ENCODE peak calls at places on chromosomes 16 and 17, in four cellular contexts. One of them, this sample, is unnamed.

GRCh38 chr17:70891301-70891700 is 722.0 kb downstream of the KCNJ2 start:
- DNase-seq in WTC11: no peak
- DNase-seq in endothelial cell of umbilical vein: no peak
- DNase-seq in A549: no peak
- DNase-seq in this sample: no peak

GRCh38 chr16:65770752-65771151 is 595.7 kb upstream of the CDH5 start:
- DNase-seq in WTC11: no peak
- DNase-seq in endothelial cell of umbilical vein: no peak
- DNase-seq in A549: no peak
- DNase-seq in this sample: no peak

GRCh38 chr16:67928147-67928546 is 3.5 kb downstream of the CTRL start:
- DNase-seq in WTC11: no peak
- DNase-seq in endothelial cell of umbilical vein: no peak
- DNase-seq in A549: no peak
- DNase-seq in this sample: no peak

GRCh38 chr17:39461911-39462641 is 790 bp downstream of the CDK12 start:
- DNase-seq in WTC11: peak; percentile 9
- DNase-seq in endothelial cell of umbilical vein: peak; percentile 56
- DNase-seq in A549: no peak
- DNase-seq in this sample: peak; percentile 36

GRCh38 chr16:69438465-69438864 is 14.0 kb downstream of the CYB5B start:
- DNase-seq in WTC11: no peak
- DNase-seq in endothelial cell of umbilical vein: no peak
- DNase-seq in A549: no peak
- DNase-seq in this sample: no peak

GRCh38 chr17:27386206-27387075 is 69.8 kb upstream of the KSR1 start:
- DNase-seq in WTC11: no peak
- DNase-seq in endothelial cell of umbilical vein: no peak
- DNase-seq in A549: no peak
- DNase-seq in this sample: no peak

GRCh38 chr17:56185491-56185890 is 32.2 kb downstream of the ANKFN1 start:
- DNase-seq in WTC11: no peak
- DNase-seq in endothelial cell of umbilical vein: peak; percentile 5
- DNase-seq in A549: no peak
- DNase-seq in this sample: no peak

GRCh38 chr16:73031155-73031866 is 16.6 kb downstream of the ZFHX3 start:
- DNase-seq in WTC11: no peak
- DNase-seq in endothelial cell of umbilical vein: no peak
- DNase-seq in A549: no peak
- DNase-seq in this sample: no peak

GRCh38 chr17:6548034-6548433 is 8.3 kb downstream of the PITPNM3 start:
- DNase-seq in WTC11: no peak
- DNase-seq in endothelial cell of umbilical vein: no peak
- DNase-seq in A549: no peak
- DNase-seq in this sample: no peak

GRCh38 chr16:85986931-85987749 is 88.2 kb downstream of the IRF8 start:
- DNase-seq in WTC11: peak; percentile 47
- DNase-seq in endothelial cell of umbilical vein: no peak
- DNase-seq in A549: no peak
- DNase-seq in this sample: peak; percentile 12

GRCh38 chr16:57041182-57042156 is 50.9 kb upstream of the CPNE2 start:
- DNase-seq in WTC11: no peak
- DNase-seq in endothelial cell of umbilical vein: no peak
- DNase-seq in A549: no peak
- DNase-seq in this sample: no peak

GRCh38 chr17:6752068-6752909 is 3.6 kb upstream of the XAF1 start:
- DNase-seq in WTC11: no peak
- DNase-seq in endothelial cell of umbilical vein: peak; percentile 96
- DNase-seq in A549: no peak
- DNase-seq in this sample: peak; percentile 81

GRCh38 chr17:8322078-8322477 is 12.0 kb downstream of the ARHGEF15 start:
- DNase-seq in WTC11: no peak
- DNase-seq in endothelial cell of umbilical vein: no peak
- DNase-seq in A549: no peak
- DNase-seq in this sample: no peak

GRCh38 chr17:7404737-7405412 is 978 bp upstream of the TMEM256 start:
- DNase-seq in WTC11: peak; percentile 69
- DNase-seq in endothelial cell of umbilical vein: peak; percentile 41
- DNase-seq in A549: peak; percentile 56
- DNase-seq in this sample: no peak

GRCh38 chr17:7479389-7480192 is at the start of gene ZBTB4:
- DNase-seq in WTC11: peak; percentile 56
- DNase-seq in endothelial cell of umbilical vein: peak; percentile 44
- DNase-seq in A549: peak; percentile 60
- DNase-seq in this sample: peak; percentile 59

GRCh38 chr16:2469399-2470233 is 1.5 kb upstream of the NTN3 start:
- DNase-seq in WTC11: no peak
- DNase-seq in endothelial cell of umbilical vein: no peak
- DNase-seq in A549: peak; percentile 32
- DNase-seq in this sample: no peak

GRCh38 chr17:67479119-67479517 is 102.0 kb downstream of the PITPNC1 start:
- DNase-seq in WTC11: no peak
- DNase-seq in endothelial cell of umbilical vein: no peak
- DNase-seq in A549: no peak
- DNase-seq in this sample: no peak

GRCh38 chr17:74998783-74999182 is 11.4 kb downstream of the CDR2L start:
- DNase-seq in WTC11: no peak
- DNase-seq in endothelial cell of umbilical vein: no peak
- DNase-seq in A549: no peak
- DNase-seq in this sample: no peak

DNA sequence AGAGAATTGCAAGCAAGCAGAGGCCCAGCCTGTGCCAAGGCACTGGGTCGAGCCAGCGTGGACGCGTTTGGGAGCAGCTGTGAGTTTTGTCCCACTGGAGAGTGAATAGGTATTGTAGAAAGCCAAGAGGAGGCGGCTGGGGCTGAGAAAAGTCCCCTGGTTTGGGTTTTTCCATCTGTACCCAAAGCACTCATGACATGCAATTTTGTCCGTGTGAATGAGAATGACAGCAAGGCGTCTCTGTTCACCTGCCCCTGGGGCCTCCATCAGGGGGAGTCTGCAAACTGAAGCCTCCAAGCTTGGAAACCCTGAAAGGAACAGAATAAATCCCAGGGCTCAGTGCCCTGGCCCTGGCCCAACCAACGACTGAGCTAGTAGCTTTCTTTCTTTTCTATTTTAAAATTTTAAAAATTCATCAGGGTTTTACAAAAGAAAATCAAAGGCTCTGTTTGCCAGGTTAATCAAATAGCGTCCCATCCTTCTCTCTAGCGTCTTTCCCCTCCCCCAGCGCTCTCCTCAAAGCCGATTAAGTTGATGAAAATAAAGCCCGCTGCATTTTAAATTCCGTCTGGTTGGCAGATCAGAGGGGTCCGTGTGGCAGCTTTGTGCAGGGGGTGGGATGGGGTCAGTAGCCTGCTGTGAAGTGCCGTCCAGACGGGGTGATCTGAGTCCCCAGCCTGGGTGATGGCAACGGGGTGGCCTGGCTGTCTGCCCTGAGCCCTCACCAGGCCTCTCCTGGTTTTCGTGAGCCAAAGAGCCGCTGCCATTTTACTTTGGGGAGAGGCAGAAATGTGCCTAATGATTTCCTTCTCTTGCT is 171.0 kb downstream of the KATNIP start:
- DNase-seq in WTC11: no peak
- DNase-seq in endothelial cell of umbilical vein: no peak
- DNase-seq in A549: no peak
- DNase-seq in this sample: no peak
- TF ChIP-seq JUN in WTC11: no peak
- TF ChIP-seq JUN in endothelial cell of umbilical vein: no peak
- TF ChIP-seq JUN in A549: no peak
- TF ChIP-seq JUN in this sample: no peak

GRCh38 chr17:81452551-81452950 is 57.3 kb downstream of the BAHCC1 start:
- DNase-seq in WTC11: no peak
- DNase-seq in endothelial cell of umbilical vein: no peak
- DNase-seq in A549: no peak
- DNase-seq in this sample: no peak
- TF ChIP-seq JUN in WTC11: no peak
- TF ChIP-seq JUN in endothelial cell of umbilical vein: no peak
- TF ChIP-seq JUN in A549: no peak
- TF ChIP-seq JUN in this sample: no peak

DNA sequence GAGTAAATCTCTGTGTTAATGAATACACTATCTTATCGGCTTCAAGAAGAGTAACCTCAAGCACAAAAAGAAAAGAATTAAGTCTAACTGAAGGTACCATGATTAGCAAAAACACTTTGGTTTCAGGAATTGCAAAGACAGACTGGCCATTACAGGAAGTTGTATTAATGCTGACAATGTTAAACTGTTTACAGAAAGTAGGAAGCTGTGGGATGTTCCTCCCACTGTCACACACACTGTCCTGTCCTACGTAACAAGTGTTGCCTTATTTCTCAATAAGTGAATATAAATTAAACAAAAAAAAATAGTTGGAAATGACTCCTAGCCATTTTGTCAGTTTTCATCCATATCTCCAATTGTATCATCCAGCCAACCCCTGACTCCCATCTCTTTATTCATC is 8.6 kb downstream of the GNA13 start:
- DNase-seq in WTC11: no peak
- DNase-seq in endothelial cell of umbilical vein: no peak
- DNase-seq in A549: no peak
- DNase-seq in this sample: no peak
- TF ChIP-seq JUN in WTC11: no peak
- TF ChIP-seq JUN in endothelial cell of umbilical vein: no peak
- TF ChIP-seq JUN in A549: no peak
- TF ChIP-seq JUN in this sample: no peak

DNA sequence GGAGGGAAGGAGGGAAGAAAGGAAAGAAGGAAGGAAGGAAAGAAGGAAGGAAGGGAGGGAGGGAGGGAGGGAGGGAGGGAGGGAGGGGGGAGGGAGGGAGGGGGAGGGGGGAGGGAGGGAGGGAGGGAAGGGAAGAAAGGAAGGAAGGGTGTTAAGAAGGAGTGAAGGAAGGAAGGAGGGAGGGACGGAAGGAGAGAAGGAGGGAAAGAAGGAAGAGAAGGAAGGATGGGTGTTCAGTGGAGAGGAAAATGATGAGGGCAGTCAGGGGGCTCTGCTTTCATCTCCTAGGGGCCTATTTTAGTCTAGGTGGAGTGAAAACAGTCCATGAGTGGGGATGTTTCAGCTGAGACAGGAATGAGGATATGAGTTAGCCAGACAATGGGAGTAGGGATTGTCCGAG is 357.0 kb upstream of the C16orf82 start:
- DNase-seq in WTC11: no peak
- DNase-seq in endothelial cell of umbilical vein: no peak
- DNase-seq in A549: no peak
- DNase-seq in this sample: no peak
- TF ChIP-seq JUN in WTC11: no peak
- TF ChIP-seq JUN in endothelial cell of umbilical vein: no peak
- TF ChIP-seq JUN in A549: no peak
- TF ChIP-seq JUN in this sample: no peak

GRCh38 chr17:65013613-65014391 is 42.7 kb downstream of the GNA13 start:
- DNase-seq in WTC11: no peak
- DNase-seq in endothelial cell of umbilical vein: no peak
- DNase-seq in A549: no peak
- DNase-seq in this sample: peak; percentile 28
- TF ChIP-seq JUN in WTC11: no peak
- TF ChIP-seq JUN in endothelial cell of umbilical vein: no peak
- TF ChIP-seq JUN in A549: no peak
- TF ChIP-seq JUN in this sample: no peak

DNA sequence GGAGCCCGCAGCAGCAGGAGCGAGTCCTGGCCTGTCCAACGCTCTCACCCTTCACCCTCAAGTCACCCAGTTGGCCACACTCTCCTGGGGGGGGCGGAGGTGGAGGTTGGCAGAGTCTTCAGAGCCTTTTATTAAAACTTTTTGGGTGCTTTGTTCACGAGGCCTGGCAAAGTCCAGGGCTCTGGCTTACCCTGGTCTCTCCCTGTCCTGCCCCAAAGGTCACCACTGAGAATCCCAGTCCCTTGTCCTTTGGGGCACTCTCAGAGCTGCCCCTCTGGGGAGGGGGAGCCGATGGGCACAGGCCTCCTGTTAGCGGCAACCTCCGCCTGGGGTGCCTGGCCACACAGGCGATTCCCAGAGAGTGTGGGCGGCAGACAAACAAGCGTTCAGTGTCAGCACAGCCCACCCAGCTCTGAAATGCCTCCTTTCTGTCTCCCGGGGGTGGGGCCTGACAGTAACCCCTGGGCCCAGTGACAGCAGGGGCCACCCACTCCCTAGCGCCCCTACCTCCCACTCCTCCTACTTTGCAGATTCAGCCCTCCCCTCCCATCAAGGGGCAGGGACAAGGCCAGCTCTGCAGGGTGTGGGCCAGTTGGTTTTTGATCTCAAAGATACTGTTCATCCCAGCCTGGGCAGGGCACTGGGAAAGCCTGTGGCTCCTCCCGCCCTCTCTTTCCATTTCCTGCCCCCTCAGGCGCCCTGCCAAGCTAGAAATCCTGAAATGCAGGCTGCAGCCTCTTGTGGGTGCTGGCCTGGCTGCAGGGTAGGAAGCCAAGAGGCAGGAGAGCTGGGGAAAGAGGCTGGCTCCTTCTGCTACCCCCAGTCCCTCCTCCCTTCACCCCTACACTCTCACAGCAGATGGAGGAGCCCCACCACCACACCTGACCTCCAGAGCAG is 36.6 kb upstream of the EMP2 start:
- DNase-seq in WTC11: peak; percentile 31
- DNase-seq in endothelial cell of umbilical vein: no peak
- DNase-seq in A549: no peak
- DNase-seq in this sample: peak; percentile 96
- TF ChIP-seq JUN in WTC11: no peak
- TF ChIP-seq JUN in endothelial cell of umbilical vein: no peak
- TF ChIP-seq JUN in A549: no peak
- TF ChIP-seq JUN in this sample: peak; percentile 61

This sample was measured in HepG2.